ENCODE peak calls at places on chromosomes 6 and 20, in seven cellular contexts. W, K, Y, X, F, I and G are unnamed samples.
A peak's percentile ranks its signal among the peaks of the same experiment; 100 is the strongest.

GRCh38 chr6:143258945-143259344 is 191.6 kb downstream of the ADAT2 start:
- DNase-seq in W (no peak), K (no peak), Y (no peak), X (no peak), F (no peak), I (no peak), G (no peak)

GRCh38 chr20:50284811-50285375 is 94.3 kb downstream of the CEBPB start:
- DNase-seq in W (no peak), K (no peak), Y (no peak), X (no peak), F (peak; percentile 51), I (no peak), G (no peak)

GRCh38 chr20:4581838-4582237 is 139.9 kb upstream of the PRND start:
- DNase-seq in W (no peak), K (no peak), Y (no peak), X (no peak), F (no peak), I (no peak), G (no peak)

GRCh38 chr6:71346034-71346680 is 57.5 kb downstream of the OGFRL1 start:
- DNase-seq in W (no peak), K (no peak), Y (no peak), X (no peak), F (no peak), I (no peak), G (no peak)

GRCh38 chr6:145887969-145888368 is 73.4 kb upstream of the FBXO30 start:
- DNase-seq in W (no peak), K (peak; percentile 26), Y (no peak), X (no peak), F (peak; percentile 40), I (no peak), G (no peak)

GRCh38 chr6:14074723-14075503 is 42.7 kb upstream of the CD83 start:
- DNase-seq in W (no peak), K (peak; percentile 37), Y (no peak), X (no peak), F (peak; percentile 59), I (no peak), G (no peak)

GRCh38 chr6:111862314-111862713 is 10.9 kb downstream of the FYN start:
- DNase-seq in W (no peak), K (no peak), Y (no peak), X (no peak), F (no peak), I (no peak), G (no peak)

GRCh38 chr6:68559716-68560115 is 75.4 kb upstream of the ADGRB3 start:
- DNase-seq in W (peak; percentile 48), K (peak; percentile 64), Y (no peak), X (no peak), F (no peak), I (no peak), G (peak; percentile 43)

GRCh38 chr6:138590796-138591709 is 91.8 kb upstream of the NHSL1 start:
- DNase-seq in W (peak; percentile 82), K (peak; percentile 77), Y (peak; percentile 72), X (peak; percentile 73), F (peak; percentile 80), I (peak; percentile 64), G (peak; percentile 70)

GRCh38 chr20:6665161-6665560 is 102.3 kb upstream of the BMP2 start:
- DNase-seq in W (no peak), K (no peak), Y (no peak), X (no peak), F (no peak), I (no peak), G (no peak)

GRCh38 chr6:142950291-142950690 is 5.3 kb upstream of the HIVEP2 start:
- DNase-seq in W (no peak), K (no peak), Y (no peak), X (no peak), F (no peak), I (no peak), G (no peak)

GRCh38 chr6:129032602-129033001 is 149.7 kb downstream of the LAMA2 start:
- DNase-seq in W (no peak), K (no peak), Y (no peak), X (no peak), F (peak; percentile 20), I (no peak), G (no peak)

GRCh38 chr20:43923322-43923721 is 8.7 kb downstream of the TOX2 start:
- DNase-seq in W (no peak), K (no peak), Y (no peak), X (no peak), F (peak; percentile 14), I (no peak), G (no peak)

GRCh38 chr6:170128811-170129681 is 161.8 kb downstream of the DLL1 start:
- DNase-seq in W (no peak), K (no peak), Y (no peak), X (peak; percentile 17), F (no peak), I (no peak), G (no peak)

GRCh38 chr20:58852559-58853271 is at the start of gene GNAS:
- DNase-seq in W (peak; percentile 91), K (peak; percentile 55), Y (peak; percentile 29), X (peak; percentile 86), F (peak; percentile 77), I (no peak), G (peak; percentile 72)

GRCh38 chr20:38094373-38094775 is 60.8 kb downstream of the RPRD1B start:
- DNase-seq in W (no peak), K (peak; percentile 62), Y (no peak), X (no peak), F (peak; percentile 91), I (no peak), G (no peak)

GRCh38 chr6:106475280-106475679 is 114.8 kb downstream of the CRYBG1 start:
- DNase-seq in W (no peak), K (peak; percentile 7), Y (no peak), X (no peak), F (peak; percentile 36), I (no peak), G (no peak)

GRCh38 chr20:24309596-24309995 is 159.8 kb upstream of the SYNDIG1 start:
- DNase-seq in W (no peak), K (no peak), Y (no peak), X (no peak), F (no peak), I (no peak), G (no peak)

GRCh38 chr6:138415125-138415524 is 11.1 kb downstream of the HEBP2 start:
- DNase-seq in W (no peak), K (no peak), Y (no peak), X (no peak), F (no peak), I (no peak), G (no peak)

GRCh38 chr6:84597238-84597875 is 167.0 kb downstream of the TBX18 start:
- DNase-seq in W (no peak), K (no peak), Y (no peak), X (no peak), F (no peak), I (no peak), G (no peak)

GRCh38 chr6:129683606-129684322 is 26.2 kb downstream of the ARHGAP18 start:
- DNase-seq in W (no peak), K (peak; percentile 88), Y (peak; percentile 74), X (no peak), F (peak; percentile 98), I (peak; percentile 87), G (no peak)

GRCh38 chr20:6976535-6976934 is 209.0 kb downstream of the BMP2 start:
- DNase-seq in W (no peak), K (peak; percentile 31), Y (no peak), X (no peak), F (no peak), I (no peak), G (no peak)

GRCh38 chr6:161480416-161481165 is 206.7 kb upstream of the AGPAT4 start:
- DNase-seq in W (no peak), K (no peak), Y (no peak), X (no peak), F (no peak), I (no peak), G (no peak)
- H2AFZ ChIP-seq in W (no peak overlapping the region), K (no peak overlapping the region), Y (no peak overlapping the region), X (no peak overlapping the region), F (no peak overlapping the region), I (no peak overlapping the region), G (no peak overlapping the region)

DNA sequence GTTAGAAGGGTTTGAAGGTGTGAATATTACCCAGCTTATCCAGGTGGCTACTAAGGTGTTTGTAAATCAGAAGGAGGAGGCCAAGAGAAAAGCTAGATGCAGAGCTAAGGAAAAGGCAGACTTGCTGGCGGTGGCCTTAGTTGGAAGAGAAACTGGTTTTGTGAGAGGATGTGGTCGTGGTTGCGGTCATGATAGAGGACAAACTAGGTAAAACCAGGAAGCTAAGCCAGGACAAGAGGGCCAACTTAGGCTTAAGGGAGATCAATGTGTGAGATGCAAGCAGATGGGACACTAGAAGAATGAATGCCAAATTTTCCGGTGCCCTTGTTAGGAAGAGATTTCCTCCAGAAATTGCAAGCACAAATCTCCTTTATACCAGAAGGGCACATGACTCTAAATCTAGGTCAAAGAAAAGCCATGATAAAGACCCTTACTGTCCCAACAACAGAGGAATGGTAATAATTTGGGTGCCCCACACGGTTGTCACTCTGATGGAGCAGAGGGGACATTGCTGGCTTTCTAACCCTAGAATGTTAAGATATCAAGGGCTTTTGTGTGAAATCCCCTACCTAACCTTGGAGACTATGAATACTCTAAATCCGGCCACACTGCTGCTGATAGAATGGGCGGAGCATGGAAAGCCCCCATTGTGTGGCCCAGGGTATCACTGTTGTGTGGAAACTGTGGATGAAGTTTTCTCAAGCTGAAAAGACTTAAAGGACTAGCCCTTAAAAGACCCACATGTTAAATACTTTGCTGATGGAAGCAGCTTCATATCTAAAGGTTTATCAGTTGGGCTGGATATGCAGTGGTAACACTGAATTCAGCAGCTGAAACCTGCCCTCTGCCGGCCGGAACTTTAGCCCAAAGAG is 7.8 kb downstream of the IL22RA2 start:
- DNase-seq in W (no peak), K (peak; percentile 26), Y (no peak), X (no peak), F (peak; percentile 55), I (peak; percentile 6), G (no peak)
- H3K9me3 ChIP-seq in W (no peaks in the 10 kb centered on the region), K (no peaks in the 10 kb centered on the region), Y (no peaks in the 10 kb centered on the region), X (peaks cover 28% of the 10 kb centered on the region), F (no peaks in the 10 kb centered on the region), I (no peaks in the 10 kb centered on the region), G (peaks cover 8% of the 10 kb centered on the region)

GRCh38 chr6:52389626-52390360 is 27.8 kb downstream of the PAQR8 start:
- DNase-seq in W (no peak), K (peak; percentile 91), Y (peak; percentile 61), X (no peak), F (peak; percentile 58), I (peak; percentile 48), G (no peak)
- H2AFZ ChIP-seq in W (no peak overlapping the region), K (peak overlapping the region; percentile 2), Y (peak overlapping the region; percentile 73), X (no peak overlapping the region), F (peak overlapping the region; percentile 35), I (peak overlapping the region; percentile 97), G (no peak overlapping the region)

DNA sequence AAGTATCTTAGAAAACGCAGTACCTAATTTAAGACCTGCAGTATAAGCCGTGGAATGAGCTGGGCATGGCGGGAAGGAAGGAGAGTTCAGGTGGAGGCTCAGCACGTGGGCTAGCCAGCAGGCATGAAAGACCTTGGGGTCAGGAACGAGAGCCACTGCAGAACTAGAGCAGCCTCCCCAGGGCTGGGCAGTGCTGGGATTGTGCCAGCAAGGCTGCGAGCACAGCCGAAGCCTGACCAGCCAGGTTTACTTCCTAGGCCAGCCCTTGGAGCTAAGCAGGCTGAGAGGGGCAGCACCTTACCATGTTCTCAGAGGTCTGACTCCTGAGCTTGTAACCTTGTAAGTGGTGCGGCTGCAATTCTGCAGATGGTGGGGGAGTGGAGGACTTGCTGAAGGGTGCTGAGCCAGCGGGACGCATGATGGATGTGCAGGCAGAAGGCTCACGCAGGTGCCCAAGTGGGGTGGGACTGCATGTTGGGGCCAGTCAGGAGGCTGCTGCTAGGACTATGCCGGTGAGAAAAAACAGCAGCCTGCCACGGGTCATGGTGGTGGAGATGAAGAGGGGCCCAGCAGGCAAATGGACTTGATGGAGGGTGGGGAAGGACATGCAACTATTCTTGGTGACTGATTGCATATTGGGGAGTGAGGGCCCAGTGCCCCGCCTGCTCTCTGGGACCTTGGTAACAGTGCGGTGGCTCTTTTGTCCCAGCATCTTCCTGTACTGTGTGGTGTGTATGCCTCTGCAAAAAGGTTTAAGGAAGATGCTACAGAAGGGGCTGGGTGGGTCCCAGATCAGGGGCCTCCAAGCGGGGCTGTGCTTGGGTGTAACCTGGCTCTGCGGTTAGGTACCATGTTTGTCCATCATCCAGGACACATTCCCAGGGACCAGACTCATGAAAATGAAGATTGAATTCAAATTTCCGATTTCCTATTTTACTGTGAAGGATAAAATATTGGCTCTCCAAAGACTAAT is 37.6 kb upstream of the IRF4 start:
- DNase-seq in W (no peak), K (no peak), Y (no peak), X (no peak), F (no peak), I (no peak), G (no peak)
- H3K9me3 ChIP-seq in W (peaks cover 7% of the 10 kb centered on the region), K (no peaks in the 10 kb centered on the region), Y (no peaks in the 10 kb centered on the region), X (peaks cover 77% of the 10 kb centered on the region), F (no peaks in the 10 kb centered on the region), I (peaks cover 13% of the 10 kb centered on the region), G (no peaks in the 10 kb centered on the region)